ENCODE peak calls at places on chromosomes 11 and 22, in nine cellular contexts. One of them, this sample, is unnamed.

GRCh38 chr11:111259871-111260270 is 14.3 kb downstream of the POU2AF2 start:
- DNase-seq in cardiac muscle cell: no peak
- DNase-seq in lung: no peak
- DNase-seq in spleen: no peak
- DNase-seq in uterus: no peak
- DNase-seq in neuronal stem cell: no peak
- DNase-seq in K562: no peak
- DNase-seq in lower lobe of right lung: no peak
- DNase-seq in aorta: no peak
- DNase-seq in this sample: no peak

GRCh38 chr11:80163011-80163410 is 722.2 kb upstream of the TENM4 start:
- DNase-seq in cardiac muscle cell: peak; percentile 54
- DNase-seq in lung: no peak
- DNase-seq in spleen: no peak
- DNase-seq in uterus: no peak
- DNase-seq in neuronal stem cell: no peak
- DNase-seq in K562: no peak
- DNase-seq in lower lobe of right lung: no peak
- DNase-seq in aorta: no peak
- DNase-seq in this sample: no peak

GRCh38 chr11:134068829-134069425 is at the start of gene JAM3:
- DNase-seq in cardiac muscle cell: peak; percentile 97
- DNase-seq in lung: peak; percentile 80
- DNase-seq in spleen: peak; percentile 98
- DNase-seq in uterus: peak; percentile 95
- DNase-seq in neuronal stem cell: peak; percentile 92
- DNase-seq in K562: peak; percentile 100
- DNase-seq in lower lobe of right lung: peak; percentile 87
- DNase-seq in aorta: peak; percentile 97
- DNase-seq in this sample: peak; percentile 93

GRCh38 chr11:112279901-112280267 is 19.2 kb upstream of the PLET1 start:
- DNase-seq in cardiac muscle cell: peak; percentile 67
- DNase-seq in lung: peak; percentile 65
- DNase-seq in spleen: peak; percentile 92
- DNase-seq in uterus: peak; percentile 51
- DNase-seq in neuronal stem cell: peak; percentile 54
- DNase-seq in K562: peak; percentile 81
- DNase-seq in lower lobe of right lung: peak; percentile 82
- DNase-seq in aorta: peak; percentile 83
- DNase-seq in this sample: peak; percentile 86

GRCh38 chr11:8717544-8717875 is 34.9 kb downstream of the RPL27A start:
- DNase-seq in cardiac muscle cell: no peak
- DNase-seq in lung: no peak
- DNase-seq in spleen: no peak
- DNase-seq in uterus: no peak
- DNase-seq in neuronal stem cell: no peak
- DNase-seq in K562: peak; percentile 29
- DNase-seq in lower lobe of right lung: no peak
- DNase-seq in aorta: no peak
- DNase-seq in this sample: no peak

GRCh38 chr22:42273855-42274451 is 3.5 kb upstream of the TCF20 start:
- DNase-seq in cardiac muscle cell: no peak
- DNase-seq in lung: no peak
- DNase-seq in spleen: peak; percentile 64
- DNase-seq in uterus: no peak
- DNase-seq in neuronal stem cell: no peak
- DNase-seq in K562: no peak
- DNase-seq in lower lobe of right lung: no peak
- DNase-seq in aorta: no peak
- DNase-seq in this sample: no peak

GRCh38 chr11:102717280-102717679 is 7.5 kb downstream of the MMP8 start:
- DNase-seq in cardiac muscle cell: no peak
- DNase-seq in lung: no peak
- DNase-seq in spleen: no peak
- DNase-seq in uterus: no peak
- DNase-seq in neuronal stem cell: no peak
- DNase-seq in K562: no peak
- DNase-seq in lower lobe of right lung: no peak
- DNase-seq in aorta: no peak
- DNase-seq in this sample: no peak

GRCh38 chr22:39522567-39523300 is 2.4 kb downstream of the ATF4 start:
- DNase-seq in cardiac muscle cell: peak; percentile 72
- DNase-seq in lung: no peak
- DNase-seq in spleen: peak; percentile 67
- DNase-seq in uterus: peak; percentile 62
- DNase-seq in neuronal stem cell: no peak
- DNase-seq in K562: no peak
- DNase-seq in lower lobe of right lung: peak; percentile 28
- DNase-seq in aorta: no peak
- DNase-seq in this sample: no peak

GRCh38 chr11:119101367-119101758 is 290 bp downstream of the DPAGT1 start:
- DNase-seq in cardiac muscle cell: no peak
- DNase-seq in lung: no peak
- DNase-seq in spleen: no peak
- DNase-seq in uterus: no peak
- DNase-seq in neuronal stem cell: no peak
- DNase-seq in K562: peak; percentile 55
- DNase-seq in lower lobe of right lung: no peak
- DNase-seq in aorta: no peak
- DNase-seq in this sample: no peak

GRCh38 chr11:12794556-12795230 is 120.5 kb downstream of the TEAD1 start:
- DNase-seq in cardiac muscle cell: no peak
- DNase-seq in lung: no peak
- DNase-seq in spleen: no peak
- DNase-seq in uterus: no peak
- DNase-seq in neuronal stem cell: no peak
- DNase-seq in K562: no peak
- DNase-seq in lower lobe of right lung: no peak
- DNase-seq in aorta: no peak
- DNase-seq in this sample: no peak

GRCh38 chr11:12269104-12269441 is 108.3 kb upstream of the PARVA start:
- DNase-seq in cardiac muscle cell: peak; percentile 82
- DNase-seq in lung: peak; percentile 80
- DNase-seq in spleen: no peak
- DNase-seq in uterus: peak; percentile 45
- DNase-seq in neuronal stem cell: no peak
- DNase-seq in K562: no peak
- DNase-seq in lower lobe of right lung: no peak
- DNase-seq in aorta: peak; percentile 52
- DNase-seq in this sample: no peak

GRCh38 chr11:100910808-100911207 is 218.8 kb downstream of the PGR start:
- DNase-seq in cardiac muscle cell: no peak
- DNase-seq in lung: no peak
- DNase-seq in spleen: no peak
- DNase-seq in uterus: no peak
- DNase-seq in neuronal stem cell: no peak
- DNase-seq in K562: no peak
- DNase-seq in lower lobe of right lung: no peak
- DNase-seq in aorta: no peak
- DNase-seq in this sample: no peak

GRCh38 chr11:58616594-58616993 is 5.9 kb upstream of the CNTF start:
- DNase-seq in cardiac muscle cell: peak; percentile 92
- DNase-seq in lung: no peak
- DNase-seq in spleen: no peak
- DNase-seq in uterus: peak; percentile 34
- DNase-seq in neuronal stem cell: no peak
- DNase-seq in K562: no peak
- DNase-seq in lower lobe of right lung: no peak
- DNase-seq in aorta: no peak
- DNase-seq in this sample: no peak

GRCh38 chr11:19426022-19426718 is 185.4 kb upstream of the E2F8 start:
- DNase-seq in cardiac muscle cell: no peak
- DNase-seq in lung: no peak
- DNase-seq in spleen: no peak
- DNase-seq in uterus: no peak
- DNase-seq in neuronal stem cell: no peak
- DNase-seq in K562: no peak
- DNase-seq in lower lobe of right lung: no peak
- DNase-seq in aorta: peak; percentile 58
- DNase-seq in this sample: no peak

GRCh38 chr22:47563406-47564157 is 801.1 kb downstream of the TBC1D22A start:
- DNase-seq in cardiac muscle cell: no peak
- DNase-seq in lung: no peak
- DNase-seq in spleen: no peak
- DNase-seq in uterus: no peak
- DNase-seq in neuronal stem cell: no peak
- DNase-seq in K562: no peak
- DNase-seq in lower lobe of right lung: no peak
- DNase-seq in aorta: no peak
- DNase-seq in this sample: no peak
- H3K9me3 ChIP-seq in cardiac muscle cell: no peaks in the 10 kb centered on the region
- H3K9me3 ChIP-seq in lung: peaks cover 2% of the 10 kb centered on the region
- H3K9me3 ChIP-seq in spleen: no peaks in the 10 kb centered on the region
- H3K9me3 ChIP-seq in uterus: no peaks in the 10 kb centered on the region
- H3K9me3 ChIP-seq in neuronal stem cell: no peaks in the 10 kb centered on the region
- H3K9me3 ChIP-seq in K562: no peaks in the 10 kb centered on the region
- H3K9me3 ChIP-seq in lower lobe of right lung: no peaks in the 10 kb centered on the region
- H3K9me3 ChIP-seq in aorta: no peaks in the 10 kb centered on the region
- H3K9me3 ChIP-seq in this sample: no peaks in the 10 kb centered on the region

DNA sequence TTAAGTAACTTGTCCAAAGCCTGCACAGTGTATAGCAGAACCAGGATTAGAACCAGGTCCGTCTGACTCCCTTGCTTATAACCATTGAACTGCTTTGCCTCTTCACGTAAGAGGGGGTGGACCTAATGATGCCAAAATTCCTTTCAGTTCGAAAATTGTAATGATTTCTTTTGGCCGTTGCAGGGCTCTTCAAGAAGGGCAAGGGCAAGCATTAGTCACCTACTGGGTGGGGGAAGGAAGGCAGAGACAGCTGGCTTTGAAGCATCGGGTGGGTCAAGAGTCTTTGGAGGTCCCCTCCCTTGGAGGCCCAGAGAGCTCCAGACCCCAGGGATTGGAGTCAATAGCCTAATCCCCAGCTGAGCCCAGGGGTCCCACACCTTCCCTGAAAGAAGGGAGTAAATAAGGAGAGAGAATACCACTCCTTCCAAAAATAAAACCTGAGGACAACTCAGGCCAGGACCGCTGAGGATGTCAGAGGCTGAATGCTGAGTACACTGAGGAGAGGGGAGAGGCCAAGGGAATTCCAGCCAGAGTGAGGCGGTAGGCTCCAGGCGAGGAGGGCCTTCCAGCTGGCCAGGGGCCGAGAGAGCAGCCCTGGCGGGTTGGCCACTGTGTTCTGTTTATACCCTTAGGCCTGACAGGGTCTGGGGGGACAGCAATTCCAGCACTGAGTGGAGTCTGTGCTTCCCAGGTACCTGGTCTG is 14.1 kb downstream of the CREB3L1 start:
- DNase-seq in cardiac muscle cell: peak; percentile 82
- DNase-seq in lung: no peak
- DNase-seq in spleen: no peak
- DNase-seq in uterus: peak; percentile 63
- DNase-seq in neuronal stem cell: no peak
- DNase-seq in K562: no peak
- DNase-seq in lower lobe of right lung: no peak
- DNase-seq in aorta: peak; percentile 67
- DNase-seq in this sample: no peak
- H3K27ac ChIP-seq in cardiac muscle cell: peak overlapping the region; percentile 81
- H3K27ac ChIP-seq in lung: no peak overlapping the region
- H3K27ac ChIP-seq in spleen: no peak overlapping the region
- H3K27ac ChIP-seq in uterus: peak overlapping the region; percentile 81
- H3K27ac ChIP-seq in neuronal stem cell: no peak overlapping the region
- H3K27ac ChIP-seq in K562: peak overlapping the region; percentile 28
- H3K27ac ChIP-seq in lower lobe of right lung: peak overlapping the region; percentile 39
- H3K27ac ChIP-seq in aorta: no peak overlapping the region
- H3K27ac ChIP-seq in this sample: peak overlapping the region; percentile 24

GRCh38 chr22:47851586-47851985 is 1089.1 kb downstream of the TBC1D22A start:
- DNase-seq in cardiac muscle cell: no peak
- DNase-seq in lung: no peak
- DNase-seq in spleen: no peak
- DNase-seq in uterus: no peak
- DNase-seq in neuronal stem cell: no peak
- DNase-seq in K562: no peak
- DNase-seq in lower lobe of right lung: no peak
- DNase-seq in aorta: no peak
- DNase-seq in this sample: no peak

GRCh38 chr22:47848384-47848920 is 1086.0 kb downstream of the TBC1D22A start:
- DNase-seq in cardiac muscle cell: no peak
- DNase-seq in lung: no peak
- DNase-seq in spleen: no peak
- DNase-seq in uterus: no peak
- DNase-seq in neuronal stem cell: no peak
- DNase-seq in K562: no peak
- DNase-seq in lower lobe of right lung: no peak
- DNase-seq in aorta: no peak
- DNase-seq in this sample: no peak

GRCh38 chr22:47846206-47846605 is 1083.8 kb downstream of the TBC1D22A start:
- DNase-seq in cardiac muscle cell: no peak
- DNase-seq in lung: no peak
- DNase-seq in spleen: no peak
- DNase-seq in uterus: no peak
- DNase-seq in neuronal stem cell: no peak
- DNase-seq in K562: no peak
- DNase-seq in lower lobe of right lung: no peak
- DNase-seq in aorta: no peak
- DNase-seq in this sample: no peak

GRCh38 chr22:47850644-47851151 is 1088.2 kb downstream of the TBC1D22A start:
- DNase-seq in cardiac muscle cell: no peak
- DNase-seq in lung: peak; percentile 27
- DNase-seq in spleen: no peak
- DNase-seq in uterus: no peak
- DNase-seq in neuronal stem cell: peak; percentile 17
- DNase-seq in K562: no peak
- DNase-seq in lower lobe of right lung: no peak
- DNase-seq in aorta: no peak
- DNase-seq in this sample: no peak

DNA sequence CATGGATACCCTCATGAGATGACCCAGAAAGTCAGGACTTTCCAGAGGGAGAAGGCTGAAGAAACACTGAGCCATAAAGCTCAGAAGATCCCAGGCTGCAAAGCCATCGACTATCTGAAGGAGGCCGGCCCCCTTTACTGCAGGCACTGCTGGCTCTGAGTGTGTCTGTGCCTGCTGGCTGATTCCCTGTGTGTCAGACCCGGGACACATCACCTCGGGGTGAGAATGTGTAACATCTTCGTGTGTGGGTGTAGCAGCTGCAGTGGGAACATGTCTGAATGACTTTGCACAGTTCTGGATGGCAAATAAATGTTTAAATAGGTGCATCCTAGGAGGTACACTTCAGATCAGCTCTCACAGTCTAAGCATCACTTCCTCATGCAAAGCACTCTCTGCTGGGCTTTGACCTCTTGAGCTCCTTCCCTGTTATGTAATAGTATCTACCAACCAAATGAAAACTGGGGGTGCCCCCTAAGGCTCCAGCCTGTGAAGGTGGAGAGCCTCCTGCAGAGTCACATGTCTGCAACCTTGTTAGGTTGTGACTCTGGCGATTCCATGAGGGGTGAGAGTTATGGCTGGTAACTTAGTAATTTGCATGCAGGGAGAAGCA is 1084.9 kb downstream of the TBC1D22A start:
- DNase-seq in cardiac muscle cell: no peak
- DNase-seq in lung: peak; percentile 16
- DNase-seq in spleen: no peak
- DNase-seq in uterus: no peak
- DNase-seq in neuronal stem cell: no peak
- DNase-seq in K562: no peak
- DNase-seq in lower lobe of right lung: no peak
- DNase-seq in aorta: no peak
- DNase-seq in this sample: no peak
- H3K9me3 ChIP-seq in cardiac muscle cell: no peaks in the 10 kb centered on the region
- H3K9me3 ChIP-seq in lung: peaks cover 2% of the 10 kb centered on the region
- H3K9me3 ChIP-seq in spleen: no peaks in the 10 kb centered on the region
- H3K9me3 ChIP-seq in uterus: no peaks in the 10 kb centered on the region
- H3K9me3 ChIP-seq in neuronal stem cell: no peaks in the 10 kb centered on the region
- H3K9me3 ChIP-seq in K562: no peaks in the 10 kb centered on the region
- H3K9me3 ChIP-seq in lower lobe of right lung: no peaks in the 10 kb centered on the region
- H3K9me3 ChIP-seq in aorta: no peaks in the 10 kb centered on the region
- H3K9me3 ChIP-seq in this sample: no peaks in the 10 kb centered on the region

GRCh38 chr11:116180806-116181600 is 591.8 kb downstream of the BUD13 start:
- DNase-seq in cardiac muscle cell: no peak
- DNase-seq in lung: no peak
- DNase-seq in spleen: no peak
- DNase-seq in uterus: peak; percentile 24
- DNase-seq in neuronal stem cell: no peak
- DNase-seq in K562: no peak
- DNase-seq in lower lobe of right lung: no peak
- DNase-seq in aorta: no peak
- DNase-seq in this sample: no peak
- H3K27ac ChIP-seq in cardiac muscle cell: no peak overlapping the region
- H3K27ac ChIP-seq in lung: no peak overlapping the region
- H3K27ac ChIP-seq in spleen: no peak overlapping the region
- H3K27ac ChIP-seq in uterus: peak overlapping the region; percentile 15
- H3K27ac ChIP-seq in neuronal stem cell: no peak overlapping the region
- H3K27ac ChIP-seq in K562: no peak overlapping the region
- H3K27ac ChIP-seq in lower lobe of right lung: no peak overlapping the region
- H3K27ac ChIP-seq in aorta: no peak overlapping the region
- H3K27ac ChIP-seq in this sample: no peak overlapping the region